ENCODE peak calls at places on chromosomes 13 and 19, in five cellular contexts. O is mucosa of gallbladder, P is mesenteric fat pad, F is ascending aorta, A is AG09319. G is an unnamed sample.

GRCh38 chr13:80870186-80870585 is 529.3 kb upstream of the SPRY2 start:
- DNase-seq in O (no peak), F (no peak), P (no peak), A (no peak), G (no peak)

GRCh38 chr13:79387853-79388252 is 18.2 kb downstream of the RBM26 start:
- DNase-seq in A (no peak), F (no peak), P (no peak), O (no peak), G (no peak)

GRCh38 chr13:48571121-48571901 is 38.4 kb upstream of the RCBTB2 start:
- DNase-seq in F (no peak), O (peak), A (peak), P (no peak), G (no peak)

GRCh38 chr19:5547881-5548280 is 19.9 kb downstream of the TINCR start:
- DNase-seq in P (no peak), A (no peak), O (no peak), F (no peak), G (peak)

GRCh38 chr19:33500991-33501390 is 20.6 kb downstream of the PEPD start:
- DNase-seq in F (no peak), A (no peak), O (no peak), P (no peak), G (no peak)

GRCh38 chr19:31664997-31665396 is 315.8 kb upstream of the TSHZ3 start:
- DNase-seq in F (no peak), A (no peak), P (no peak), O (no peak), G (no peak)

GRCh38 chr13:38566526-38566925 is 120.4 kb upstream of the FREM2 start:
- DNase-seq in A (no peak), O (no peak), P (no peak), F (no peak), G (no peak)

GRCh38 chr13:27967203-27967735 is 1.8 kb downstream of the CDX2 start:
- DNase-seq in F (no peak), O (no peak), A (no peak), P (no peak), G (no peak)

GRCh38 chr19:49210901-49211451 is 53.4 kb downstream of the TRPM4 start:
- DNase-seq in F (no peak), P (no peak), O (no peak), A (no peak), G (no peak)

GRCh38 chr19:3057275-3057714 is 5.0 kb downstream of the TLE5 start:
- DNase-seq in O (peak), A (no peak), P (peak), F (peak), G (no peak)

GRCh38 chr19:23991170-23991569 is 76.5 kb downstream of the ZNF726 start:
- DNase-seq in F (no peak), O (peak), A (no peak), P (no peak), G (peak)

GRCh38 chr19:18044825-18045304 is 36.9 kb downstream of the ARRDC2 start:
- DNase-seq in O (peak), A (no peak), P (peak), F (peak), G (peak)

GRCh38 chr13:47675871-47676270 is 325.2 kb downstream of the SUCLA2 start:
- DNase-seq in A (no peak), O (no peak), F (no peak), P (no peak), G (no peak)

GRCh38 chr19:14089662-14090508 is 666 bp downstream of the SAMD1 start:
- DNase-seq in O (peak), A (no peak), P (no peak), F (no peak), G (peak)

GRCh38 chr19:55491546-55492360 is 3.5 kb downstream of the SSC5D start:
- DNase-seq in O (no peak), F (no peak), A (no peak), P (no peak), G (no peak)

GRCh38 chr19:17950310-17951150 is 16.4 kb upstream of the KCNN1 start:
- DNase-seq in A (no peak), F (no peak), O (no peak), P (no peak), G (peak)

GRCh38 chr19:15449620-15450527 is at the start of gene WIZ:
- DNase-seq in P (peak), F (peak), A (peak), O (peak), G (peak)

GRCh38 chr19:36032251-36033104 is at the start of gene CLIP3:
- DNase-seq in O (peak), A (peak), F (peak), P (no peak), G (peak)

GRCh38 chr19:47756953-47757608 is 11.7 kb downstream of the NOP53 start:
- DNase-seq in P (no peak), F (no peak), O (peak), A (no peak), G (no peak)

GRCh38 chr13:30880756-30881155 is 25.3 kb upstream of the MEDAG start:
- DNase-seq in A (peak), O (no peak), F (no peak), P (no peak), G (no peak)

GRCh38 chr13:110640591-110641029 is 25.3 kb downstream of the NAXD start:
- DNase-seq in O (no peak), A (no peak), P (peak), F (no peak), G (no peak)

GRCh38 chr13:41916173-41916954 is 44.5 kb downstream of the VWA8 start:
- DNase-seq in F (no peak), O (no peak), P (no peak), A (peak), G (no peak)

GRCh38 chr13:101309014-101309619 is 107.2 kb downstream of the NALCN start:
- DNase-seq in P (no peak), A (peak), F (no peak), O (no peak), G (no peak)

GRCh38 chr13:91185294-91185863 is 162.1 kb upstream of the MIR17HG start:
- DNase-seq in O (no peak), A (no peak), F (no peak), P (no peak), G (no peak)

G was measured in CD8-positive, alpha-beta T cell.